ENCODE peak calls at places on chromosomes 3 and 15, in four cellular contexts. F is NT2/D1, I is K562, C is SK-N-SH. R is an unnamed sample.

GRCh38 chr15:98799461-98799971 is 151.2 kb downstream of the IGF1R start:
- DNase-seq in C (no peak), I (no peak), F (no peak), R (no peak)

GRCh38 chr3:112321867-112322652 is 10.9 kb upstream of the CD200 start:
- DNase-seq in F (no peak), I (no peak), C (peak), R (no peak)

GRCh38 chr3:161890147-161890625 is 393.6 kb downstream of the OTOL1 start:
- DNase-seq in C (no peak), F (no peak), I (no peak), R (peak)

GRCh38 chr15:29130461-29130860 is 139.2 kb downstream of the NSMCE3 start:
- DNase-seq in I (no peak), C (no peak), F (no peak), R (no peak)

GRCh38 chr15:70701891-70702568 is 61.3 kb downstream of the UACA start:
- DNase-seq in C (no peak), F (no peak), I (no peak), R (no peak)

GRCh38 chr3:106206613-106207012 is 337.8 kb upstream of the CBLB start:
- DNase-seq in I (no peak), C (no peak), F (no peak), R (no peak)

GRCh38 chr15:99343836-99344551 is 92.7 kb downstream of the LRRC28 start:
- DNase-seq in C (peak), I (no peak), F (peak), R (no peak)

GRCh38 chr3:123158899-123159390 is 42.8 kb upstream of the SEC22A start:
- DNase-seq in C (peak), F (no peak), I (no peak), R (no peak)

GRCh38 chr3:60010778-60011177 is 961.0 kb upstream of the CFAP20DC start:
- DNase-seq in I (no peak), F (no peak), C (no peak), R (no peak)

GRCh38 chr3:47685037-47685436 is 96.7 kb downstream of the SMARCC1 start:
- DNase-seq in C (no peak), F (no peak), I (no peak), R (no peak)

GRCh38 chr3:168517514-168518071 is 421.9 kb upstream of the GOLIM4 start:
- DNase-seq in I (no peak), F (no peak), C (no peak), R (no peak)

GRCh38 chr3:197366301-197367044 is 68.1 kb upstream of the DLG1 start:
- DNase-seq in C (peak), F (no peak), I (no peak), R (no peak)

GRCh38 chr3:4897765-4898453 is 81.3 kb upstream of the BHLHE40 start:
- DNase-seq in C (no peak), F (no peak), I (no peak), R (no peak)

GRCh38 chr3:70989174-70989573 is 594.4 kb downstream of the FOXP1 start:
- DNase-seq in I (no peak), F (no peak), C (no peak), R (no peak)

GRCh38 chr15:78906310-78906608 is 33.6 kb downstream of the MORF4L1 start:
- DNase-seq in I (no peak), C (no peak), F (no peak), R (no peak)
- TF ChIP-seq YY1 in I (no peak), C (no peak), F (no peak), R (no peak)

GRCh38 chr3:195443391-195443989 is 670 bp upstream of the ACAP2 start:
- DNase-seq in C (no peak), I (no peak), F (no peak), R (no peak)
- H3K4me3 ChIP-seq in C (peak), I (peak), F (peak), R (peak)

GRCh38 chr3:32743934-32744333 is 58.9 kb downstream of the CNOT10 start:
- DNase-seq in F (no peak), C (no peak), I (no peak), R (no peak)
- TF ChIP-seq YY1 in F (no peak), C (no peak), I (no peak), R (no peak)

GRCh38 chr3:143653935-143654334 is 194.3 kb downstream of the SLC9A9 start:
- DNase-seq in C (no peak), F (no peak), I (no peak), R (no peak)
- H3K4me3 ChIP-seq in C (no peak), F (no peak), I (no peak), R (no peak)

GRCh38 chr3:185065059-185065458 is 87.8 kb downstream of the C3orf70 start:
- DNase-seq in F (no peak), I (no peak), C (no peak), R (no peak)

GRCh38 chr3:185066251-185066650 is 86.6 kb downstream of the C3orf70 start:
- DNase-seq in F (no peak), I (no peak), C (no peak), R (no peak)

GRCh38 chr3:185069023-185069422 is 83.8 kb downstream of the C3orf70 start:
- DNase-seq in I (no peak), F (no peak), C (no peak), R (no peak)

GRCh38 chr3:185069583-185070030 is 83.3 kb downstream of the C3orf70 start:
- DNase-seq in I (no peak), C (peak), F (peak), R (no peak)

GRCh38 chr3:185067173-185067572 is 85.7 kb downstream of the C3orf70 start:
- DNase-seq in F (no peak), I (no peak), C (no peak), R (no peak)
- TF ChIP-seq YY1 in F (no peak), I (no peak), C (no peak), R (no peak)

GRCh38 chr3:36763850-36764703 is at the start of gene DCLK3:
- DNase-seq in F (no peak), I (no peak), C (peak), R (no peak)
- H3K4me3 ChIP-seq in F (peak), I (no peak), C (no peak), R (no peak)

GRCh38 chr3:134201201-134202130 is 49.2 kb downstream of the RYK start:
- DNase-seq in C (no peak), F (no peak), I (no peak), R (peak)
- TF ChIP-seq YY1 in C (no peak), F (no peak), I (no peak), R (no peak)

DNA sequence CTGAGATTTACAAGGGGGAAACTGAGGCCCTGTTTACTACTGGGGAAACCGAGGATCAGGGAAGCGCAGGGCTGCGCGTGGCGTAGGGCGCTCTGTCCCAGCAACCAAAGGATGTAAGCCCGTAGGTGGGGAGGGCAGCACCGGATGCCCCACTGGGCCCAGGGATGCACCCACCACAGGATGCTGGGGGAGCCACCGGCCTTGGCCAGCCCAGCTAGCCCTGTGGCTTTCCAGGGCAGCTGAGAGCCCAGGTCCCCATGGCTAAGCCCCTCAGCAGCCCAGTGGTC is 33.4 kb downstream of the RPN1 start:
- DNase-seq in F (no peak), I (no peak), C (no peak), R (no peak)
- H3K4me3 ChIP-seq in F (peak), I (no peak), C (peak), R (no peak)

GRCh38 chr3:114764056-114764492 is 383.0 kb downstream of the ZBTB20 start:
- DNase-seq in F (no peak), C (no peak), I (no peak), R (no peak)
- TF ChIP-seq YY1 in F (no peak), C (no peak), I (no peak), R (no peak)

GRCh38 chr15:76967067-76967466 is 27.9 kb upstream of the PSTPIP1 start:
- DNase-seq in C (no peak), F (no peak), I (no peak), R (no peak)

GRCh38 chr15:76961277-76962010 is 29.9 kb downstream of the RCN2 start:
- DNase-seq in F (no peak), I (no peak), C (no peak), R (no peak)

GRCh38 chr15:76964157-76964556 is 30.8 kb upstream of the PSTPIP1 start:
- DNase-seq in C (no peak), I (no peak), F (no peak), R (no peak)

GRCh38 chr15:76962337-76963013 is 30.9 kb downstream of the RCN2 start:
- DNase-seq in F (no peak), C (no peak), I (no peak), R (no peak)

DNA sequence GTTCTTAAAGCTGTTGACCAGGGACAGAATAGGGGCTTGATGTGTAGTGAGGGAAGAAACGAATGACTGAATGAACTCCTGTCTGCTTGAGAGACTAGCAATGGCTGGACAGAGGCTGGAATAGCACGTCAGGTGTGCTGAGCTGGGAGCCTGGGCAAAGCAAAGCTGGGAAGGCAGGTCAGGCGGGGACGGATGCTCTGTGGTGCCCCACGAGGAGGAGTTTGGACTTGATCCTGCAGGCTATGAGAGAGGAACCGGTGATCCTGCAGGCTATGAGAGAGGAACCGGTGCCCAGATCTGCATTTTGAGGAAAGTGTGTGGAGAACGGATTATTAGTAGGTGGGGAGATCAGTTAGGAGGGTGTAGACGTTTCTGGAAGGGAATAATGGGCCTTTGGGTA is 31.3 kb upstream of the PSTPIP1 start:
- DNase-seq in F (no peak), C (no peak), I (no peak), R (no peak)
- H3K4me3 ChIP-seq in F (no peak), C (no peak), I (no peak), R (no peak)

R was measured in HCT116.